ENCODE peak calls at places on chromosomes 11 and 22, in five cellular contexts. G is endothelial cell, Z is astrocyte of the spinal cord, R is breast epithelium, A is lung. S is an unnamed sample.
A peak's percentile ranks its signal among the peaks of the same experiment; 100 is the strongest.

GRCh38 chr22:28171135-28171534 is 252.1 kb upstream of the PITPNB start:
- DNase-seq in G (no peak), A (no peak), Z (peak; percentile 16), R (no peak), S (no peak)

GRCh38 chr22:43435851-43436535 is 24.2 kb downstream of the MPPED1 start:
- DNase-seq in Z (no peak), R (peak; percentile 25), A (no peak), G (no peak), S (no peak)

GRCh38 chr11:3753110-3753509 is 44.2 kb downstream of the NUP98 start:
- DNase-seq in A (no peak), G (no peak), R (no peak), Z (no peak), S (no peak)

GRCh38 chr22:25818541-25818940 is 76.6 kb downstream of the MYO18B start:
- DNase-seq in R (no peak), G (no peak), A (no peak), Z (no peak), S (no peak)

GRCh38 chr11:114293201-114293711 is 2.9 kb upstream of the NNMT start:
- DNase-seq in Z (peak; percentile 41), R (no peak), G (no peak), A (no peak), S (no peak)

GRCh38 chr11:118605116-118605867 is 2.1 kb upstream of the PHLDB1 start:
- DNase-seq in A (peak; percentile 64), Z (peak; percentile 82), G (no peak), R (no peak), S (peak; percentile 78)

GRCh38 chr11:85531498-85531897 is 95.6 kb downstream of the DLG2 start:
- DNase-seq in A (no peak), R (no peak), G (no peak), Z (no peak), S (no peak)

GRCh38 chr22:49297871-49298721 is 529.6 kb downstream of the BRD1 start:
- DNase-seq in Z (no peak), R (peak; percentile 15), A (no peak), G (no peak), S (peak; percentile 74)

GRCh38 chr22:48459259-48459658 is 1368.4 kb downstream of the BRD1 start:
- DNase-seq in Z (no peak), A (no peak), R (no peak), G (no peak), S (peak; percentile 75)

GRCh38 chr22:36363378-36363931 is 24.3 kb downstream of the MYH9 start:
- DNase-seq in Z (no peak), A (no peak), R (no peak), G (no peak), S (no peak)

GRCh38 chr11:34653851-34654490 is 33.1 kb downstream of the EHF start:
- DNase-seq in G (no peak), Z (peak; percentile 90), A (peak; percentile 63), R (peak; percentile 73), S (no peak)

GRCh38 chr11:60984149-60984548 is 12.7 kb downstream of the CD6 start:
- DNase-seq in R (no peak), G (no peak), Z (no peak), A (no peak), S (peak; percentile 34)

GRCh38 chr11:85740464-85741400 is 54.7 kb upstream of the CCDC89 start:
- DNase-seq in Z (no peak), A (no peak), G (no peak), R (no peak), S (no peak)

GRCh38 chr11:130448416-130449068 is at the start of gene ADAMTS15:
- DNase-seq in Z (peak; percentile 93), R (peak; percentile 66), A (peak; percentile 90), G (peak; percentile 75), S (peak; percentile 94)

GRCh38 chr11:2688381-2689231 is 11.2 kb downstream of the KCNQ1OT1 start:
- DNase-seq in R (no peak), A (no peak), Z (no peak), G (no peak), S (no peak)

GRCh38 chr11:71086687-71087258 is 165.6 kb downstream of the SHANK2 start:
- DNase-seq in Z (peak; percentile 22), R (no peak), G (peak; percentile 62), A (no peak), S (no peak)

GRCh38 chr22:27474112-27474571 is 327.4 kb downstream of the MN1 start:
- DNase-seq in Z (peak; percentile 80), A (no peak), G (no peak), R (no peak), S (no peak)

GRCh38 chr11:8732748-8733241 is 50.2 kb downstream of the RPL27A start:
- DNase-seq in A (no peak), G (no peak), Z (peak; percentile 73), R (peak; percentile 82), S (no peak)

GRCh38 chr22:37739000-37739399 is 42.2 kb downstream of the TRIOBP start:
- DNase-seq in A (peak; percentile 62), Z (no peak), R (peak; percentile 41), G (no peak), S (no peak)

GRCh38 chr11:18575361-18575760 is 13.2 kb downstream of the UEVLD start:
- DNase-seq in Z (no peak), G (no peak), A (no peak), R (no peak), S (no peak)

GRCh38 chr11:124080319-124081001 is 34.8 kb upstream of the VWA5A start:
- DNase-seq in R (peak; percentile 34), Z (no peak), G (no peak), A (no peak), S (no peak)

GRCh38 chr11:119788911-119789560 is 60.0 kb upstream of the NECTIN1 start:
- DNase-seq in Z (no peak), A (no peak), G (no peak), R (no peak), S (no peak)

GRCh38 chr11:119694334-119694733 is 34.7 kb downstream of the NECTIN1 start:
- DNase-seq in G (no peak), Z (no peak), A (no peak), R (no peak), S (no peak)

GRCh38 chr11:120346233-120346632 is 10.0 kb downstream of the ARHGEF12 start:
- DNase-seq in R (no peak), Z (no peak), G (no peak), A (no peak), S (no peak)

GRCh38 chr22:17903564-17904295 is 120.6 kb downstream of the MICAL3 start:
- DNase-seq in R (no peak), G (no peak), A (no peak), Z (peak; percentile 36), S (no peak)

GRCh38 chr22:48695731-48696305 is 1131.9 kb downstream of the BRD1 start:
- DNase-seq in A (no peak), R (no peak), Z (no peak), G (no peak), S (no peak)

GRCh38 chr22:20173720-20174119 is 22.9 kb upstream of the CCDC188 start:
- DNase-seq in G (no peak), Z (no peak), A (no peak), R (no peak), S (no peak)

GRCh38 chr11:40228671-40229070 is 1230.8 kb downstream of the LRRC4C start:
- DNase-seq in R (no peak), G (no peak), A (no peak), Z (no peak), S (no peak)
- TF ChIP-seq CTCF in R (no peak), G (no peak), A (no peak), Z (no peak), S (no peak)

GRCh38 chr11:11334607-11335006 is 18.4 kb downstream of the CSNK2A3 start:
- DNase-seq in Z (no peak), G (no peak), R (no peak), A (no peak), S (no peak)

GRCh38 chr11:11336664-11337063 is 16.4 kb downstream of the CSNK2A3 start:
- DNase-seq in G (no peak), R (no peak), A (no peak), Z (no peak), S (no peak)

GRCh38 chr11:11332141-11332710 is 20.8 kb downstream of the CSNK2A3 start:
- DNase-seq in Z (no peak), G (no peak), A (no peak), R (no peak), S (no peak)

GRCh38 chr11:11338304-11338703 is 14.7 kb downstream of the CSNK2A3 start:
- DNase-seq in Z (no peak), A (no peak), R (no peak), G (no peak), S (no peak)

DNA sequence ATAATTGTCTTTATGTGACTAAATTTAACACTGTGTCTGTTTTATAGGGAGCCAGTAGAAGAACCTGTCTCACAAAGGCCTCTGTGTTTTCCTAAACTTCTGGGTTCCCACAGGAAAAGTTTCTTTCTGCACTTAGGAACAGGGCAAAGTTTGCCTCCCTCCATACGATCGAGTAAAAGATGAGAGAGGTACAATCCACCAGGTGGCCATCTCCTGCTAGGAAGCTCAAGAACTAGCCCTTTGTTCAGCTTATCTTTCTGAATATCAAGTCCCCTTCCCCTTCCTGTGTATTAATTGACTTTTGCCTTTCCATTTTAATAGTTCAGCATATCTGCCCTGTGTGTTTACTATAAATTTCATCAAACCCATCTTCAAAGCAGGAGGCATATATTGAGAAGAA is 18.0 kb downstream of the CSNK2A3 start:
- DNase-seq in A (no peak), G (no peak), R (no peak), Z (no peak), S (no peak)
- TF ChIP-seq CTCF in A (no peak), G (no peak), R (no peak), Z (no peak), S (no peak)

GRCh38 chr22:39216143-39216490 is 28.7 kb downstream of the PDGFB start:
- DNase-seq in G (no peak), A (no peak), Z (no peak), R (no peak), S (peak; percentile 80)
- TF ChIP-seq CTCF in G (peak; percentile 7), A (no peak), Z (no peak), R (no peak), S (no peak)

GRCh38 chr22:41382098-41382578 is 396 bp downstream of the TEF start:
- DNase-seq in A (peak; percentile 66), R (peak; percentile 77), Z (no peak), G (peak; percentile 71), S (peak; percentile 72)

GRCh38 chr22:41382610-41383009 is 868 bp downstream of the TEF start:
- DNase-seq in G (no peak), A (no peak), R (no peak), Z (no peak), S (no peak)

GRCh38 chr22:41383085-41383484 is 1.3 kb downstream of the TEF start:
- DNase-seq in A (no peak), R (no peak), G (no peak), Z (no peak), S (no peak)

GRCh38 chr22:41380993-41381328 is 781 bp upstream of the TEF start:
- DNase-seq in R (peak; percentile 87), Z (peak; percentile 73), G (no peak), A (peak; percentile 85), S (no peak)

DNA sequence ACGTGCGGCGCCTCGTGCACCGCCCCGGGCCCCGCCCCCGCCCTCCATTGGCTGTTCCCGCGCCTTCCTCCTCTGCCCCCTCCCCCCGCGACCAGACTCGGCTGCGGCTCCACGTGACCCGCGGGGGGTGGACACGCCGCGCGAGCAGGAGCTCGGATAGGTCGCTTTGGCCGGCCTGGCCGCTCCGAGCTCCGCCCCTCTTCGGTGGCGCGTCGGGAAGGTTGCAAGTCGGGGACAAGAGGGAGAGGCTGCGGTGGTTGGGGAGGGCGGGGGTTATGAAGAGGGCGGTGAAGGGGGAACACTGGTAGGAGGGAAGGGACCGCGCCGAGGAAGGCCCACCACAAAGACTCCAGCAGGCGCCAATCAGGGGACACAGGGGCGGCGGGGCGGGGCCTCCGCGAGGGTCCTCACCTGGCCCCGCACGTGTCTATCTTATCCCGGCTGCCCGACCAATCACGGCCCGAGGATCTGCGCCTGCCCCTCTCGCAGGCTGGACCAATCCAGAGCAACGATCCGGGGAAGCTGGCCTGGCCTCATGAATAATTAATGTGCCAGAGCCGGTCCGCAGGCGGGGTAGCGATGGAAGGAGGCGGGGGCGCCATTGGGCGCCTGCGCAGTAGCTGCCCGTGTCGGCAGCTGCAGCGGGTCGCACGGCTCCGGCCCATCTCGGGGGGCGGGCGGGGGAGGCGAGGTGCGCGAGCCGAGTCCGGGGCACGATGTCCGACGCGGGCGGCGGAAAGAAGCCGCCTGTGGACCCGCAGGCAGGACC is at the start of gene TEF:
- DNase-seq in R (peak; percentile 99), A (peak; percentile 98), Z (peak; percentile 99), G (peak; percentile 99), S (peak; percentile 99)
- TF ChIP-seq CTCF in R (no peak), A (no peak), Z (no peak), G (no peak), S (no peak)